ENCODE peak calls at places on chromosomes 2 and 18, in nine cellular contexts. N, I, C, T, G, O, Q, L and P are unnamed samples.

GRCh38 chr18:23515911-23516546 is 12.7 kb downstream of the RMC1 start:
- DNase-seq in N (peak), I (peak), C (peak), T (peak), G (peak), O (peak), Q (peak), L (peak), P (peak)

GRCh38 chr2:125167152-125167551 is 1142.1 kb downstream of the CNTNAP5 start:
- DNase-seq in N (peak), I (no peak), C (peak), T (no peak), G (peak), O (no peak), Q (no peak), L (peak), P (no peak)

GRCh38 chr18:37511933-37512332 is 53.7 kb downstream of the CELF4 start:
- DNase-seq in N (no peak), I (no peak), C (no peak), T (no peak), G (no peak), O (no peak), Q (no peak), L (no peak), P (no peak)

GRCh38 chr2:181054843-181055242 is 74.4 kb downstream of the UBE2E3 start:
- DNase-seq in N (no peak), I (no peak), C (no peak), T (no peak), G (peak), O (no peak), Q (no peak), L (no peak), P (no peak)

GRCh38 chr2:73156539-73157124 is 43.9 kb upstream of the RAB11FIP5 start:
- DNase-seq in N (peak), I (peak), C (peak), T (peak), G (peak), O (peak), Q (peak), L (peak), P (peak)

GRCh38 chr2:204533629-204534370 is 11.5 kb upstream of the PARD3B start:
- DNase-seq in N (peak), I (no peak), C (no peak), T (no peak), G (no peak), O (no peak), Q (no peak), L (peak), P (no peak)

GRCh38 chr2:118294063-118294462 is 205.8 kb downstream of the INSIG2 start:
- DNase-seq in N (no peak), I (no peak), C (no peak), T (no peak), G (no peak), O (no peak), Q (no peak), L (no peak), P (no peak)

GRCh38 chr2:234324151-234324550 is 172.7 kb downstream of the ARL4C start:
- DNase-seq in N (peak), I (peak), C (no peak), T (no peak), G (no peak), O (no peak), Q (no peak), L (no peak), P (peak)

GRCh38 chr2:28224648-28225471 is 167.8 kb upstream of the FOSL2 start:
- DNase-seq in N (peak), I (no peak), C (no peak), T (peak), G (peak), O (no peak), Q (peak), L (peak), P (peak)

GRCh38 chr18:56312554-56312953 is 325.8 kb downstream of the TXNL1 start:
- DNase-seq in N (no peak), I (no peak), C (peak), T (no peak), G (no peak), O (no peak), Q (no peak), L (no peak), P (no peak)

GRCh38 chr2:109516445-109517117 is 97.2 kb downstream of the SEPTIN10 start:
- DNase-seq in N (no peak), I (no peak), C (peak), T (no peak), G (peak), O (peak), Q (peak), L (peak), P (no peak)

GRCh38 chr18:3726241-3726951 is 276.4 kb downstream of the TGIF1 start:
- DNase-seq in N (no peak), I (no peak), C (no peak), T (no peak), G (no peak), O (no peak), Q (no peak), L (no peak), P (no peak)

GRCh38 chr2:237913193-237913917 is 53.5 kb upstream of the UBE2F start:
- DNase-seq in N (no peak), I (no peak), C (no peak), T (no peak), G (no peak), O (no peak), Q (no peak), L (no peak), P (no peak)

GRCh38 chr2:173412628-173413027 is 58.0 kb downstream of the CDCA7 start:
- DNase-seq in N (no peak), I (no peak), C (no peak), T (no peak), G (no peak), O (no peak), Q (no peak), L (no peak), P (peak)

GRCh38 chr18:36811430-36811829 is 17.4 kb downstream of the TPGS2 start:
- DNase-seq in N (peak), I (no peak), C (no peak), T (no peak), G (no peak), O (no peak), Q (no peak), L (peak), P (no peak)

GRCh38 chr18:13580351-13580750 is 146.0 kb downstream of the FAM210A start:
- DNase-seq in N (no peak), I (no peak), C (no peak), T (no peak), G (no peak), O (no peak), Q (no peak), L (no peak), P (peak)

GRCh38 chr2:6309415-6310185 is 556.1 kb downstream of the CMPK2 start:
- DNase-seq in N (no peak), I (no peak), C (peak), T (no peak), G (no peak), O (no peak), Q (no peak), L (no peak), P (no peak)

GRCh38 chr18:64785686-64786085 is 636.8 kb upstream of the LINC00305 start:
- DNase-seq in N (no peak), I (no peak), C (no peak), T (no peak), G (no peak), O (no peak), Q (no peak), L (no peak), P (no peak)

GRCh38 chr18:2826581-2826980 is 20.2 kb upstream of the EMILIN2 start:
- DNase-seq in N (no peak), I (no peak), C (no peak), T (no peak), G (no peak), O (no peak), Q (no peak), L (no peak), P (no peak)

GRCh38 chr18:29501952-29502351 is 1325.0 kb upstream of the CDH2 start:
- DNase-seq in N (peak), I (no peak), C (no peak), T (peak), G (peak), O (no peak), Q (peak), L (peak), P (no peak)

GRCh38 chr2:42337356-42337820 is 23.6 kb downstream of the COX7A2L start:
- DNase-seq in N (no peak), I (no peak), C (no peak), T (no peak), G (no peak), O (no peak), Q (no peak), L (no peak), P (no peak)

GRCh38 chr2:6526093-6526824 is 339.4 kb downstream of the CMPK2 start:
- DNase-seq in N (no peak), I (no peak), C (peak), T (no peak), G (no peak), O (no peak), Q (no peak), L (peak), P (no peak)

GRCh38 chr2:118723394-118723793 is 124.1 kb downstream of the EN1 start:
- DNase-seq in N (peak), I (no peak), C (no peak), T (peak), G (no peak), O (no peak), Q (no peak), L (peak), P (no peak)

GRCh38 chr2:67627456-67627855 is 230.3 kb downstream of the ETAA1 start:
- DNase-seq in N (no peak), I (no peak), C (no peak), T (no peak), G (no peak), O (no peak), Q (no peak), L (no peak), P (no peak)

GRCh38 chr18:4639628-4640310 is 184.7 kb upstream of the DLGAP1 start:
- DNase-seq in N (no peak), I (no peak), C (peak), T (no peak), G (no peak), O (no peak), Q (no peak), L (peak), P (no peak)

GRCh38 chr2:99086385-99086784 is 55.1 kb upstream of the C2orf15 start:
- DNase-seq in N (no peak), I (no peak), C (no peak), T (no peak), G (no peak), O (no peak), Q (no peak), L (no peak), P (no peak)

GRCh38 chr2:99480390-99480789 is 9.4 kb downstream of the REV1 start:
- DNase-seq in N (no peak), I (no peak), C (no peak), T (no peak), G (no peak), O (no peak), Q (no peak), L (peak), P (no peak)

GRCh38 chr2:62439425-62439824 is 66.6 kb downstream of the TMEM17 start:
- DNase-seq in N (no peak), I (no peak), C (peak), T (no peak), G (no peak), O (no peak), Q (no peak), L (no peak), P (no peak)